ENCODE peak calls at places on chromosomes 13 and 19, in four cellular contexts. Y is H1, R is H9, Q is IMR-90. J is an unnamed sample.

GRCh38 chr19:3687774-3688706 is 12.2 kb downstream of the PIP5K1C start:
- DNase-seq in R (peak; percentile 71), Y (no peak), Q (no peak), J (peak; percentile 58)

GRCh38 chr19:15432018-15432494 is 13.3 kb upstream of the AKAP8L start:
- DNase-seq in Y (no peak), R (no peak), Q (no peak), J (no peak)

GRCh38 chr13:84096221-84096620 is 213.9 kb upstream of the SLITRK1 start:
- DNase-seq in Q (peak; percentile 1), Y (no peak), R (no peak), J (no peak)

GRCh38 chr13:50389726-50390125 is 374.5 kb downstream of the KCNRG start:
- DNase-seq in Q (no peak), Y (no peak), R (no peak), J (no peak)

GRCh38 chr13:34931572-34931971 is 10.5 kb upstream of the NBEA start:
- DNase-seq in Y (no peak), Q (peak; percentile 3), R (no peak), J (no peak)

GRCh38 chr19:5826531-5827341 is 12.8 kb downstream of the FUT6 start:
- DNase-seq in R (peak; percentile 84), Q (no peak), Y (peak; percentile 74), J (peak; percentile 76)

GRCh38 chr19:17847538-17848366 is at the start of gene JAK3:
- DNase-seq in R (peak; percentile 91), Q (peak; percentile 46), Y (peak; percentile 90), J (peak; percentile 92)

GRCh38 chr19:49335784-49336481 is 727 bp downstream of the CD37 start:
- DNase-seq in Q (no peak), R (no peak), Y (no peak), J (no peak)

GRCh38 chr13:76715621-76716020 is 170.6 kb downstream of the KCTD12 start:
- DNase-seq in R (no peak), Y (no peak), Q (no peak), J (no peak)

GRCh38 chr13:113425931-113426590 is 27.2 kb downstream of the ADPRHL1 start:
- DNase-seq in R (no peak), Q (no peak), Y (no peak), J (no peak)

GRCh38 chr13:28494861-28495585 is at the start of gene FLT1:
- DNase-seq in Y (peak; percentile 87), Q (peak; percentile 38), R (peak; percentile 82), J (peak; percentile 91)

GRCh38 chr19:12956446-12957388 is at the start of gene GADD45GIP1:
- DNase-seq in R (peak; percentile 80), Q (peak; percentile 69), Y (peak; percentile 89), J (peak; percentile 83)

GRCh38 chr13:114105351-114106225 is 26.8 kb downstream of the RASA3 start:
- DNase-seq in Q (no peak), R (no peak), Y (no peak), J (no peak)

GRCh38 chr13:59133903-59134302 is 1029.8 kb downstream of the DIAPH3 start:
- DNase-seq in R (no peak), Q (no peak), Y (no peak), J (peak; percentile 18)

GRCh38 chr19:17648097-17648660 is 40.0 kb downstream of the UNC13A start:
- DNase-seq in Q (no peak), R (peak; percentile 68), Y (peak; percentile 52), J (no peak)

GRCh38 chr19:1503089-1503924 is 9.5 kb downstream of the ADAMTSL5 start:
- DNase-seq in Y (peak; percentile 93), Q (peak; percentile 32), R (peak; percentile 79), J (peak; percentile 73)

GRCh38 chr13:20431080-20431479 is 94.6 kb downstream of the CRYL1 start:
- DNase-seq in R (no peak), Y (no peak), Q (no peak), J (no peak)

GRCh38 chr13:82833928-82834327 is 1048.3 kb downstream of the SLITRK1 start:
- DNase-seq in R (no peak), Y (no peak), Q (peak; percentile 34), J (no peak)

GRCh38 chr19:48565090-48565489 is 13.1 kb downstream of the SULT2B1 start:
- DNase-seq in R (no peak), Y (no peak), Q (peak; percentile 83), J (no peak)

GRCh38 chr19:46766569-46767317 is 20.5 kb upstream of the STRN4 start:
- DNase-seq in R (peak; percentile 78), Y (peak; percentile 84), Q (no peak), J (peak; percentile 72)

GRCh38 chr13:42392706-42393572 is 121.0 kb downstream of the AKAP11 start:
- DNase-seq in Y (no peak), Q (no peak), R (no peak), J (peak; percentile 9)

GRCh38 chr19:55275851-55276719 is 3.8 kb downstream of the HSPBP1 start:
- DNase-seq in Y (no peak), R (no peak), Q (no peak), J (no peak)

GRCh38 chr13:42270857-42271215 is 1.1 kb upstream of the AKAP11 start:
- DNase-seq in R (no peak), Y (no peak), Q (no peak), J (no peak)

GRCh38 chr13:103903790-103904189 is 837.6 kb upstream of the SLC10A2 start:
- DNase-seq in Q (no peak), Y (no peak), R (no peak), J (no peak)

GRCh38 chr13:39942901-39943273 is 287.4 kb downstream of the COG6 start:
- DNase-seq in Q (peak; percentile 57), R (peak; percentile 87), Y (peak; percentile 76), J (peak; percentile 96)

GRCh38 chr13:105139380-105140285 is 1395.8 kb downstream of the EFNB2 start:
- DNase-seq in R (peak; percentile 43), Q (peak; percentile 62), Y (no peak), J (no peak)

GRCh38 chr19:6906559-6906958 is 19.2 kb downstream of the ADGRE1 start:
- DNase-seq in Q (no peak), R (no peak), Y (no peak), J (no peak)

GRCh38 chr19:50962245-50962644 is 7.1 kb downstream of the KLK6 start:
- DNase-seq in Q (no peak), R (no peak), Y (no peak), J (no peak)

GRCh38 chr19:7744199-7744786 is 3.0 kb downstream of the CD209 start:
- DNase-seq in Q (no peak), R (no peak), Y (no peak), J (no peak)

GRCh38 chr19:927044-927706 is 1.3 kb downstream of the ARID3A start:
- DNase-seq in Q (no peak), R (peak; percentile 55), Y (no peak), J (peak; percentile 67)

GRCh38 chr19:50330365-50331078 is 1.3 kb upstream of the KCNC3 start:
- DNase-seq in Q (peak; percentile 1), R (peak; percentile 96), Y (peak; percentile 95), J (peak; percentile 95)

GRCh38 chr19:42088471-42089190 is 12.7 kb downstream of the ZNF574 start:
- DNase-seq in Y (no peak), Q (peak; percentile 81), R (no peak), J (no peak)

GRCh38 chr19:11197291-11198174 is at the start of gene KANK2:
- DNase-seq in Q (peak; percentile 55), Y (peak; percentile 95), R (peak; percentile 87), J (peak; percentile 91)

GRCh38 chr19:6712231-6712630 is 8.2 kb downstream of the C3 start:
- DNase-seq in Q (no peak), R (no peak), Y (no peak), J (no peak)

GRCh38 chr19:10936661-10937084 is 8.1 kb downstream of the TIMM29 start:
- DNase-seq in R (peak; percentile 78), Q (peak; percentile 81), Y (no peak), J (peak; percentile 91)

GRCh38 chr13:99314640-99315176 is 7.5 kb upstream of the GPR183 start:
- DNase-seq in Q (peak; percentile 28), R (no peak), Y (no peak), J (no peak)

GRCh38 chr13:43087960-43088580 is 64.7 kb downstream of the DNAJC15 start:
- DNase-seq in R (no peak), Q (peak; percentile 36), Y (no peak), J (no peak)

GRCh38 chr19:50721441-50722137 is 1.6 kb upstream of the CLEC11A start:
- DNase-seq in Q (no peak), Y (no peak), R (no peak), J (no peak)

GRCh38 chr13:63840551-63841421 is 2425.1 kb upstream of the PCDH20 start:
- DNase-seq in Y (no peak), R (no peak), Q (no peak), J (no peak)

GRCh38 chr13:107835339-107836018 is 379.9 kb downstream of the LIG4 start:
- DNase-seq in Q (peak; percentile 88), Y (no peak), R (no peak), J (peak; percentile 40)
- H3K56ac ChIP-seq in Q (peak overlapping the region; percentile 47), Y (no peak overlapping the region), R (no peak overlapping the region), J (no peak overlapping the region)

DNA sequence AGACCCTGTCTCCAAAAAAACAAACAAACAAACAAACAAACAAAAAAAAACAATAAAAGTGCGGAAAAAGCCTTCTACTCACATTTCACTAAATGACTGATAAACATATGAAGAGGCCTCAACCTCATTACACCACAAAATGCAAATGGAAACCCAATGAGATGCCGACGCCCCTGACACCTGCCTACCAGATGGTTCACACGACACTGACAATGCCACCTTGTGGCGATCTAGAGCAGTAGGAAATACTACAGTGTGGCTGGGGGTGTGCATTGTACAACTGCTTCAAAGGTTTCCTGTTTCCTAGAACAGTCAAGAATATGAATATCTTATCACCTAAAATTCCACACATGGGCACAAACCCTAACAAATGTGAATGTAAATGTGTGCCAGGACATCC is 14.0 kb downstream of the SCGB2B2 start:
- DNase-seq in R (peak; percentile 72), Q (no peak), Y (no peak), J (peak; percentile 42)
- H3K56ac ChIP-seq in R (no peak overlapping the region), Q (no peak overlapping the region), Y (no peak overlapping the region), J (no peak overlapping the region)

DNA sequence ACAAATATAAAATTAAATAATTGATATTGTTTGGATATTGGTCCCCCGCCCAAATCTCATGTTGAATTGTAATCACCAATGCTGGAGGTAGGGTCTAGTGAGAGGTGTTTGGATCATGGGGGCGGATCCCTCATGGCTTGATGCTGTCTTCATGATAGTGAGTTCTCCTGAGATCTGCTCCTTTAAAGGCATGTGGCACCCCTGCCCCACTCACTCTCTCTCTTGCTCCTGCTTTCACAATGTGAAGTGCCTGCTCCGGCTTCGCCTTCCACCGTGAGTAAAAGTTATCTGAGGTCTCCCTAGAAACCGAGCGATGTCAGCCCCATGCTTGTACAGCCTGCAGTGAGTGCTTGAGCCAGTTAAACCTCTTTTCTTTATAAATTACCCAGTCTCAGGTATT is 248.2 kb downstream of the PCDH9 start:
- DNase-seq in Q (no peak), R (no peak), Y (no peak), J (peak; percentile 18)
- H3K56ac ChIP-seq in Q (no peak overlapping the region), R (no peak overlapping the region), Y (no peak overlapping the region), J (no peak overlapping the region)

DNA sequence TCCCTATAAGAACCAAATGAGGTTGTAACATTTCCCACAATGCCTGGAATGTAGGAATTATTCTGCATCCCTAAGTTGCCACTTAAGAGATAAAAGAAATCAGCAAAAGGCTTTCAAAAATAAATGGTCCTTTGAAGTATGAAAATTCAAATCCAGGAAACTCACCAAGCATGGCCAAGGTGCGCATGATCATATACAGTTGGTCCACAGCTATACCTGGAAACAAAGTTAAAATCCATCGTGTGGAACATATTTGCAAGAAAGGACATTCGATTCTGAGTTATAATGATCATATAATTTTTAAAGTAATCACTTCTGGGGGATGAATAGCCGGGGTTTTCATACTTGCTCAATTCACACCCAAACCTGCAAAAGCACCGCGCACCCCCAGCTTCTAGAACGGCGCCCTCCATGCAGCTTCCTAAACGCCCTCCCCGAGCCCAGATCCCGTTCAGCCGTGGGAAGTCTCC is 525 bp downstream of the CARS2 start:
- DNase-seq in R (no peak), Y (no peak), Q (no peak), J (no peak)
- H3K56ac ChIP-seq in R (no peak overlapping the region), Y (peak overlapping the region; percentile 74), Q (peak overlapping the region; percentile 27), J (peak overlapping the region; percentile 97)